ENCODE peak calls at places on chromosomes 6 and 20, in six cellular contexts. F is psoas muscle; N is CD8-positive, alpha-beta T cell; Z is dorsolateral prefrontal cortex; S is fibroblast of lung; U is IMR-90. G is an unnamed sample. For H3K27me3, the result is how much of the 10 kb centered on the place peaks cover.

GRCh38 chr6:152218887-152219286 is 411.4 kb downstream of the ESR1 start:
- DNase-seq in F (no peak), N (no peak), Z (no peak), S (no peak), U (no peak), G (no peak)

GRCh38 chr6:129432738-129433137 is 277.2 kb downstream of the ARHGAP18 start:
- DNase-seq in F (no peak), N (no peak), Z (no peak), S (no peak), U (peak), G (no peak)

GRCh38 chr20:56885521-56885920 is 256.4 kb downstream of the TFAP2C start:
- DNase-seq in F (no peak), N (no peak), Z (no peak), S (no peak), U (no peak), G (no peak)

GRCh38 chr6:43809417-43810305 is 39.6 kb downstream of the VEGFA start:
- DNase-seq in F (no peak), N (no peak), Z (no peak), S (peak), U (peak), G (no peak)

GRCh38 chr6:79512014-79512413 is 25.2 kb downstream of the LCA5 start:
- DNase-seq in F (no peak), N (no peak), Z (no peak), S (no peak), U (no peak), G (no peak)

GRCh38 chr6:149060300-149060984 is 257.1 kb upstream of the TAB2 start:
- DNase-seq in F (no peak), N (peak), Z (no peak), S (no peak), U (peak), G (no peak)

GRCh38 chr6:95544517-95545225 is 32.7 kb upstream of the MANEA start:
- DNase-seq in F (no peak), N (no peak), Z (no peak), S (no peak), U (no peak), G (no peak)

GRCh38 chr6:92762414-92763374 is 656.7 kb downstream of the EPHA7 start:
- DNase-seq in F (no peak), N (no peak), Z (no peak), S (peak), U (peak), G (no peak)

GRCh38 chr20:20412750-20413149 is 44.8 kb downstream of the INSM1 start:
- DNase-seq in F (no peak), N (no peak), Z (no peak), S (peak), U (no peak), G (no peak)

GRCh38 chr6:98576811-98577210 is 257.6 kb upstream of the POU3F2 start:
- DNase-seq in F (no peak), N (no peak), Z (no peak), S (peak), U (no peak), G (no peak)

GRCh38 chr6:23006656-23007055 is 437.3 kb downstream of the HDGFL1 start:
- DNase-seq in F (no peak), N (no peak), Z (no peak), S (no peak), U (no peak), G (no peak)

GRCh38 chr20:45995213-45996097 is 13.3 kb upstream of the MMP9 start:
- DNase-seq in F (no peak), N (no peak), Z (no peak), S (no peak), U (no peak), G (no peak)

GRCh38 chr6:129882510-129883023 is 21.5 kb upstream of the TMEM244 start:
- DNase-seq in F (no peak), N (no peak), Z (no peak), S (no peak), U (no peak), G (no peak)

GRCh38 chr6:34601706-34602105 is 45.6 kb upstream of the SPDEF start:
- DNase-seq in F (no peak), N (no peak), Z (peak), S (no peak), U (no peak), G (no peak)

GRCh38 chr6:74091133-74091793 is 395.3 kb downstream of the CD109 start:
- DNase-seq in F (no peak), N (no peak), Z (no peak), S (peak), U (peak), G (no peak)

GRCh38 chr20:64065973-64066341 is 3.0 kb downstream of the TCEA2 start:
- DNase-seq in F (no peak), N (no peak), Z (no peak), S (peak), U (peak), G (no peak)

GRCh38 chr6:157017861-157018260 is 240.7 kb downstream of the ARID1B start:
- DNase-seq in F (no peak), N (no peak), Z (no peak), S (no peak), U (peak), G (no peak)

GRCh38 chr6:166826264-166826663 is 130.1 kb downstream of the RNASET2 start:
- DNase-seq in F (no peak), N (no peak), Z (no peak), S (peak), U (no peak), G (no peak)

GRCh38 chr6:168370310-168370991 is 50.9 kb upstream of the DACT2 start:
- DNase-seq in F (peak), N (peak), Z (peak), S (no peak), U (no peak), G (peak)

GRCh38 chr6:35300848-35301247 is 3.2 kb downstream of the DEF6 start:
- DNase-seq in F (no peak), N (peak), Z (no peak), S (no peak), U (no peak), G (no peak)

GRCh38 chr6:87066449-87067288 is 28.2 kb downstream of the CGA start:
- DNase-seq in F (no peak), N (no peak), Z (no peak), S (peak), U (peak), G (peak)

GRCh38 chr20:33667245-33668086 is 723 bp downstream of the ACTL10 start:
- DNase-seq in F (peak), N (no peak), Z (peak), S (peak), U (peak), G (peak)

GRCh38 chr6:3175742-3176321 is 18.5 kb upstream of the TUBB2A start:
- DNase-seq in F (no peak), N (no peak), Z (no peak), S (no peak), U (no peak), G (no peak)

GRCh38 chr6:3183071-3183470 is 25.7 kb upstream of the TUBB2A start:
- DNase-seq in F (no peak), N (no peak), Z (no peak), S (no peak), U (no peak), G (no peak)

GRCh38 chr20:19828233-19828632 is 70.2 kb downstream of the RIN2 start:
- DNase-seq in F (no peak), N (peak), Z (no peak), S (peak), U (peak), G (no peak)

GRCh38 chr6:44234101-44235090 is 11.0 kb downstream of the SLC29A1 start:
- DNase-seq in F (peak), N (no peak), Z (peak), S (peak), U (peak), G (peak)

GRCh38 chr6:21914121-21914973 is 320.8 kb downstream of the SOX4 start:
- DNase-seq in F (peak), N (peak), Z (no peak), S (peak), U (peak), G (peak)

GRCh38 chr20:53718142-53718481 is 124.5 kb upstream of the ZNF217 start:
- DNase-seq in F (no peak), N (no peak), Z (no peak), S (no peak), U (no peak), G (no peak)

GRCh38 chr6:16282370-16282769 is 44.0 kb downstream of the GMPR start:
- DNase-seq in F (no peak), N (no peak), Z (no peak), S (no peak), U (no peak), G (no peak)

GRCh38 chr6:49775043-49775442 is 12.0 kb downstream of the PGK2 start:
- DNase-seq in F (no peak), N (no peak), Z (no peak), S (no peak), U (no peak), G (no peak)

GRCh38 chr20:6828794-6829423 is 61.4 kb downstream of the BMP2 start:
- DNase-seq in F (peak), N (no peak), Z (peak), S (peak), U (peak), G (peak)

GRCh38 chr6:12277401-12277800 is 12.8 kb upstream of the EDN1 start:
- DNase-seq in F (no peak), N (no peak), Z (no peak), S (no peak), U (no peak), G (no peak)

GRCh38 chr6:87663434-87663833 is 38.6 kb downstream of the AKIRIN2 start:
- DNase-seq in F (no peak), N (no peak), Z (no peak), S (no peak), U (no peak), G (no peak)

GRCh38 chr6:39929039-39929732 is 5.1 kb downstream of the MOCS1 start:
- DNase-seq in F (no peak), N (no peak), Z (no peak), S (no peak), U (no peak), G (no peak)

GRCh38 chr20:19964289-19965263 is 52.6 kb upstream of the NAA20 start:
- DNase-seq in F (peak), N (no peak), Z (no peak), S (peak), U (peak), G (no peak)

GRCh38 chr20:60228255-60228654 is 270.0 kb downstream of the CDH26 start:
- DNase-seq in F (no peak), N (no peak), Z (no peak), S (no peak), U (no peak), G (no peak)

GRCh38 chr20:50821994-50822393 is 27.1 kb downstream of the BCAS4 start:
- DNase-seq in F (no peak), N (no peak), Z (no peak), S (no peak), U (no peak), G (no peak)

GRCh38 chr20:50821257-50821921 is 26.5 kb downstream of the BCAS4 start:
- DNase-seq in F (no peak), N (no peak), Z (no peak), S (no peak), U (no peak), G (no peak)

GRCh38 chr20:50823319-50823718 is 28.5 kb downstream of the BCAS4 start:
- DNase-seq in F (no peak), N (no peak), Z (no peak), S (no peak), U (no peak), G (no peak)

GRCh38 chr20:50826121-50826520 is 31.3 kb downstream of the BCAS4 start:
- DNase-seq in F (no peak), N (no peak), Z (no peak), S (no peak), U (peak), G (peak)

DNA sequence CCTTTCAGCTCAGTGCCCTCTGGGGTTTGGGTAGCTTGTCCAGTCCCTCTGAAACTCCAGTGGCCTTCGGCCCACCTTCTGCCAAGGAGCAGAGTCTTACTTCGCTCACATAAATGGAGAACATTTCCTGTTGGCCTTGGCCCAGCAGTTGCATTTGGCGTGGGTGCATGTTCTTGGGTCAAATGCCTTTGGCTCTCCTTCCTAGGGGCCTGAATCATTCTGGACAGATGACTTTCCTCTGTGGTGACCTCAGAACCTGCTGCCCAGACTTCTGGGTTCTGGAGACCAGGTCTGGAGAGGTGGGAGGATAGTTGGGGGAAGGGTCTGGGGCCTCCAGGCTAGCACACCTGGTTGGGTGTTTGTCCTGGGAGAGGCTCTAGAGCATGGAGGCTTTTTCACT is 29.3 kb downstream of the BCAS4 start:
- DNase-seq in F (peak), N (no peak), Z (no peak), S (peak), U (peak), G (peak)
- H3K27me3 ChIP-seq in F (under half), N (under half), Z (under half), S (under half), U (under half), G (under half)

DNA sequence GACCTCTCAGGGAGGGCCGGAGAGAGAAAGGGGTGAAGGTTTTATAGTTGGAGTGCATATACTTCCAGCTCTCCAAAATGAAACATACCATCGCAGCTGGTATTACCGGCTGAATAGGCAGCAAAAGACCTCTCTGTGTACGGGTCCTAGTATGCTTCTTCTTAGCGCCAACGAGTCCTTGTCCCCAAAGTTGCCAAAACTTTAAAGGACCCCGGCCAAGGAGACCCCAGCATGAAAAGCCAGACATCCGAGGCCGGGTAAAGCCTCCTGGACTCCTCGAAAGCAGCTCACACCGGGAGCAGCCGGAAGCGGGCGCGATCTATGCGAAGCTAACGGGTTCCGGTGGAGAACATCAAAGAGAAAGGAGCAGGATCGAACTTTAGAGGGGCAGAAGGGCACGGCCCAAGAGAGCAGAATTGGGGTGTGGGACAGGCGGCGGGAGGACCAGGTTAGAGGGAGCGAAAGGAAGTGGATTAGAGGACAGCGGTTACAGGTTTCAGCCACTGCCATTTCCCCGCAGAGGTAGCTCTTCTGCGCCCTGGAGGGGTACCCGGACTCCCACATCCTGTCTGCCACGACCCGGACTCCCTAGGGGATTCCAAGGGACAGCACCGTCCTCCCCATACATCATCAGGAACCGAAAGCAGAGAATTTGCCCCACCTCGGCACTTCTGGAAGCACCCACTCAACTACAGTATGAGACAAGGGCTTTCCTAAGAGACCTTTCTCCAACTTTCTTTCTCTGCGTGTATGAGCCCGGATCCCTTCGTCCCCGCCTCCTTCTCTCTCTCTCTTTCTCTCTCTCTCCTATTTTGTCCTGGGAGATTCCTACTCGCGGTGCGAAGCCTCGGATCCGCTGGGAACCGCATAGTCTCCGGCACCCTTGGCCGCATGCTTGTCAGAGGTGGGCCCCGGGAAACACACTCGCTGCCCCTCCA is 602 bp upstream of the VGLL2 start:
- DNase-seq in F (no peak), N (no peak), Z (no peak), S (peak), U (no peak), G (no peak)
- H3K27ac ChIP-seq in F (peak), N (no peak), Z (no peak), S (no peak), U (no peak), G (no peak)

GRCh38 chr20:59151820-59152219 is 11.8 kb upstream of the ZNF831 start:
- DNase-seq in F (no peak), N (no peak), Z (no peak), S (no peak), U (no peak), G (no peak)

GRCh38 chr20:59152559-59153354 is 10.9 kb upstream of the ZNF831 start:
- DNase-seq in F (no peak), N (no peak), Z (no peak), S (no peak), U (no peak), G (no peak)

GRCh38 chr20:59149678-59150504 is 13.7 kb upstream of the ZNF831 start:
- DNase-seq in F (peak), N (peak), Z (no peak), S (no peak), U (no peak), G (no peak)

GRCh38 chr20:59151391-59151790 is 12.2 kb upstream of the ZNF831 start:
- DNase-seq in F (no peak), N (no peak), Z (no peak), S (no peak), U (no peak), G (no peak)

DNA sequence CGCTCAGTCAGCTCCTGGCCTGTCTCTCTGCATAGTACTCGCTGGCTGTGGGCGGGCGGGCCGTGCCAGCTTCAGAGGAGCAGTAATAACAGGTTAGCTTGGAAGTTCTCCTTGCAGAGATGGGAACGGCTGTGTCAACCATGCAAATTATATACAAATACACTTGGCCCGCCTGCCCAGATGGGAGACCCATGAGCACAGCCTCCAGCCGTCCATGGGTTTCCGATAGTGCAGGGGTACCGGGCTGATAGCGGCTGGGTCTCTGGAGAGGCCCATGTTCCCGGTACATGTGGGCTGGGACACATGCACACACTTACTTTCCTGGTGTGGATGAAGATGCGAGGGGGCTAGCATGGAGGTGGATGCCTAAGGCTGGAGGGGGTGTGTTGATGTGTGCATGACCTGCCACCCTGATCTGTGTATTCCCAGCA is 12.8 kb upstream of the ZNF831 start:
- DNase-seq in F (no peak), N (no peak), Z (no peak), S (no peak), U (no peak), G (no peak)
- H3K27me3 ChIP-seq in F (under half), N (under half), Z (under half), S (under half), U (under half), G (under half)

GRCh38 chr6:38371312-38371672 is 268.4 kb downstream of the BTBD9 start:
- DNase-seq in F (no peak), N (no peak), Z (no peak), S (no peak), U (no peak), G (peak)
- H3K27ac ChIP-seq in F (peak), N (no peak), Z (no peak), S (no peak), U (no peak), G (no peak)

GRCh38 chr6:100512203-100512862 is 47.6 kb upstream of the SIM1 start:
- DNase-seq in F (no peak), N (no peak), Z (no peak), S (peak), U (peak), G (no peak)

GRCh38 chr6:100509101-100509500 is 44.4 kb upstream of the SIM1 start:
- DNase-seq in F (no peak), N (no peak), Z (no peak), S (no peak), U (no peak), G (no peak)

GRCh38 chr6:100504786-100505737 is 40.3 kb upstream of the SIM1 start:
- DNase-seq in F (peak), N (no peak), Z (no peak), S (peak), U (peak), G (no peak)

GRCh38 chr6:100503043-100503442 is 38.3 kb upstream of the SIM1 start:
- DNase-seq in F (no peak), N (no peak), Z (no peak), S (no peak), U (no peak), G (no peak)

DNA sequence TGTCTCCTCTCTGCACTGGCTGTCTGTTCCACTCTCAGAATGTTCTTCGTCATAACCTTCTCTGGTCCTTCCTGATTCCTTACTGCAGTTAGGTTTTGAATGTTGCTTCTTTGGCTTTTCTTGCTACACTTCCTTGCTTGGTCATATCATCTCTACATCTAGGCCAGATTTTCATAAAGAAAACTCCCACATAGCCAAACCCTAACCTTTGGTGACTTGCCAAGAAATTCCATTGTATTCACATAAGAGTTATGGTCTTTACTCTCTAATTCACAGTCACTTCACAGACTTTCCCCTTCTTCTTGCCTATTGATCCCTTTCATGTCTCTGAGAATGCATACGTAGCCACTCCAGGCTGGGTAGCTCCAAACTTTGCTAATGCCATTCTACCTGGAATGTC is 41.9 kb upstream of the SIM1 start:
- DNase-seq in F (no peak), N (no peak), Z (no peak), S (peak), U (peak), G (no peak)
- H3K27me3 ChIP-seq in F (under half), N (under half), Z (under half), S (under half), U (under half), G (under half)

GRCh38 chr20:41615671-41616070 is 2.5 kb downstream of the CHD6 start:
- DNase-seq in F (no peak), N (no peak), Z (no peak), S (no peak), U (no peak), G (no peak)

GRCh38 chr20:41618807-41619294 is 674 bp upstream of the CHD6 start:
- DNase-seq in F (no peak), N (no peak), Z (peak), S (peak), U (no peak), G (peak)

GRCh38 chr20:41616228-41616627 is 1.9 kb downstream of the CHD6 start:
- DNase-seq in F (no peak), N (no peak), Z (no peak), S (no peak), U (peak), G (no peak)

GRCh38 chr20:41617931-41618806 is at the start of gene CHD6:
- DNase-seq in F (peak), N (peak), Z (peak), S (peak), U (peak), G (peak)

GRCh38 chr20:41617059-41617921 is 887 bp downstream of the CHD6 start:
- DNase-seq in F (peak), N (peak), Z (peak), S (peak), U (peak), G (peak)
- H3K27ac ChIP-seq in F (peak), N (peak), Z (peak), S (peak), U (peak), G (no peak)

G was measured in adrenal gland.